ENCODE peak calls at places on chromosomes 1 and 21, in five cellular contexts. E is fibroblast of mammary gland, Q is brain microvascular endothelial cell, I is anterior cingulate cortex, H is fibroblast of lung. J is an unnamed sample.

GRCh38 chr1:89262643-89263042 is 10.0 kb downstream of the GBP5 start:
- DNase-seq in I (no peak), E (peak; percentile 58), Q (no peak), H (peak; percentile 51), J (no peak)

GRCh38 chr1:170765712-170766330 is 101.9 kb downstream of the PRRX1 start:
- DNase-seq in I (no peak), H (peak; percentile 38), E (peak; percentile 70), Q (peak; percentile 24), J (no peak)

GRCh38 chr21:41548781-41549180 is 40.8 kb upstream of the TMPRSS2 start:
- DNase-seq in Q (no peak), H (no peak), E (no peak), I (no peak), J (no peak)

GRCh38 chr1:85289207-85289847 is 12.9 kb upstream of the BCL10 start:
- DNase-seq in H (peak; percentile 97), Q (peak; percentile 90), I (no peak), E (peak; percentile 96), J (no peak)

GRCh38 chr1:25537148-25537831 is 6.1 kb upstream of the LDLRAP1 start:
- DNase-seq in E (no peak), Q (no peak), I (no peak), H (no peak), J (no peak)

GRCh38 chr21:36788116-36788515 is 89.2 kb downstream of the SIM2 start:
- DNase-seq in Q (no peak), E (no peak), H (no peak), I (no peak), J (no peak)

GRCh38 chr1:244836135-244836521 is 670 bp downstream of the COX20 start:
- DNase-seq in I (no peak), E (peak; percentile 47), Q (no peak), H (peak; percentile 43), J (no peak)

GRCh38 chr1:78469561-78469960 is 21.2 kb upstream of the PTGFR start:
- DNase-seq in H (no peak), E (no peak), I (no peak), Q (no peak), J (no peak)

GRCh38 chr1:201916649-201917249 is 28.1 kb downstream of the SHISA4 start:
- DNase-seq in H (peak; percentile 85), Q (peak; percentile 87), I (no peak), E (peak; percentile 99), J (no peak)

GRCh38 chr1:18385239-18385790 is 95.4 kb upstream of the KLHDC7A start:
- DNase-seq in E (no peak), I (no peak), Q (no peak), H (no peak), J (no peak)

GRCh38 chr1:114154146-114154962 is 685 bp upstream of the SYT6 start:
- DNase-seq in E (peak; percentile 18), I (no peak), H (peak; percentile 29), Q (no peak), J (no peak)

GRCh38 chr1:28887418-28887834 is 26.9 kb upstream of the EPB41 start:
- DNase-seq in I (no peak), H (no peak), Q (no peak), E (no peak), J (peak; percentile 27)

GRCh38 chr21:45548711-45549491 is 6.7 kb upstream of the SLC19A1 start:
- DNase-seq in I (no peak), H (no peak), E (no peak), Q (no peak), J (no peak)

GRCh38 chr1:220450927-220451326 is 77.0 kb upstream of the MARK1 start:
- DNase-seq in I (no peak), H (no peak), Q (no peak), E (no peak), J (no peak)

GRCh38 chr21:30227633-30228404 is 11.9 kb upstream of the CLDN8 start:
- DNase-seq in E (peak; percentile 100), I (no peak), Q (peak; percentile 99), H (peak; percentile 82), J (no peak)

GRCh38 chr1:101262601-101263348 is 26.0 kb downstream of the S1PR1 start:
- DNase-seq in I (no peak), E (no peak), H (no peak), Q (no peak), J (no peak)

GRCh38 chr1:57621776-57622175 is 197.9 kb upstream of the DAB1 start:
- DNase-seq in Q (no peak), I (no peak), E (no peak), H (no peak), J (no peak)

GRCh38 chr1:116962976-116963639 is 38.5 kb upstream of the CD101 start:
- DNase-seq in H (peak; percentile 37), E (no peak), I (no peak), Q (no peak), J (no peak)

GRCh38 chr1:214028095-214028494 is 40.3 kb downstream of the PROX1 start:
- DNase-seq in E (no peak), I (no peak), H (no peak), Q (no peak), J (no peak)

J was measured in activated naive CD4-positive, alpha-beta T cell treated with anti-CD3 and anti-CD28 coated beads, Interleukin-2, amount 50 U/mL, for 16 hours.